ENCODE peak calls at places on chromosomes 13 and 19, in five cellular contexts. G is endodermal cell; W is mucosa of descending colon; R is CD4-positive, alpha-beta memory T cell; M is adipocyte. B is an unnamed sample.
A peak's percentile ranks its signal among the peaks of the same experiment; 100 is the strongest.

GRCh38 chr19:11931051-11931450 is 6.1 kb downstream of the ZNF700 start:
- DNase-seq in W (peak; percentile 7), G (no peak), M (peak; percentile 27), R (no peak), B (no peak)

GRCh38 chr13:109835321-109835720 is 48.9 kb upstream of the IRS2 start:
- DNase-seq in W (no peak), G (no peak), R (no peak), M (no peak), B (no peak)

GRCh38 chr13:93723316-93723715 is 496.7 kb downstream of the GPC6 start:
- DNase-seq in G (no peak), W (no peak), M (peak; percentile 24), R (no peak), B (no peak)

GRCh38 chr19:50461066-50461875 is 15.0 kb upstream of the EMC10 start:
- DNase-seq in R (peak; percentile 51), M (peak; percentile 81), W (peak; percentile 70), G (peak; percentile 90), B (peak; percentile 40)

GRCh38 chr13:98687319-98687718 is 65.2 kb downstream of the SLC15A1 start:
- DNase-seq in R (no peak), W (no peak), M (no peak), G (no peak), B (no peak)

GRCh38 chr13:64052526-64052925 is 2636.9 kb upstream of the PCDH20 start:
- DNase-seq in R (no peak), W (no peak), M (no peak), G (peak; percentile 63), B (no peak)

GRCh38 chr13:61727714-61728275 is 312.1 kb upstream of the PCDH20 start:
- DNase-seq in R (no peak), M (peak; percentile 6), W (no peak), G (no peak), B (no peak)

GRCh38 chr19:6696239-6696820 is 24.1 kb downstream of the C3 start:
- DNase-seq in R (no peak), W (no peak), M (no peak), G (no peak), B (no peak)

GRCh38 chr19:18992696-18993095 is 40.6 kb downstream of the SUGP2 start:
- DNase-seq in R (no peak), G (no peak), M (no peak), W (no peak), B (no peak)

GRCh38 chr19:44644391-44645016 is 794 bp downstream of the PVR start:
- DNase-seq in R (no peak), G (peak; percentile 84), M (peak; percentile 68), W (peak; percentile 45), B (no peak)

GRCh38 chr19:56838930-56839664 is 1.4 kb downstream of the PEG3 start:
- DNase-seq in W (peak; percentile 68), G (no peak), M (peak; percentile 31), R (no peak), B (peak; percentile 97)

GRCh38 chr13:114079601-114080536 is 52.6 kb downstream of the RASA3 start:
- DNase-seq in G (peak; percentile 38), R (no peak), M (no peak), W (no peak), B (peak; percentile 47)

GRCh38 chr19:8174706-8175105 is 25.3 kb upstream of the FBN3 start:
- DNase-seq in R (no peak), G (no peak), W (no peak), M (no peak), B (no peak)

GRCh38 chr13:101474419-101474957 is 22.0 kb downstream of the ITGBL1 start:
- DNase-seq in R (no peak), W (no peak), G (peak; percentile 86), M (peak; percentile 71), B (peak; percentile 55)

GRCh38 chr19:31121501-31121900 is 227.7 kb downstream of the TSHZ3 start:
- DNase-seq in M (no peak), W (no peak), R (no peak), G (no peak), B (no peak)

GRCh38 chr13:41019027-41019487 is at the start of gene ELF1:
- DNase-seq in W (peak; percentile 83), R (peak; percentile 74), M (peak; percentile 43), G (no peak), B (peak; percentile 58)

GRCh38 chr19:49333426-49334288 is 1.5 kb upstream of the CD37 start:
- DNase-seq in M (peak; percentile 16), R (peak; percentile 68), G (peak; percentile 44), W (peak; percentile 42), B (peak; percentile 34)

GRCh38 chr19:41864374-41864773 is 4.3 kb downstream of the RPS19 start:
- DNase-seq in G (no peak), M (no peak), W (no peak), R (no peak), B (no peak)

GRCh38 chr19:50047686-50048085 is 21.9 kb downstream of the ZNF473 start:
- DNase-seq in M (no peak), W (no peak), G (no peak), R (no peak), B (no peak)

GRCh38 chr19:51810228-51810627 is 15.3 kb downstream of the FPR3 start:
- DNase-seq in R (no peak), W (no peak), M (peak; percentile 13), G (no peak), B (no peak)

GRCh38 chr13:41709511-41709910 is 251.4 kb downstream of the VWA8 start:
- DNase-seq in W (no peak), R (no peak), G (no peak), M (no peak), B (no peak)

GRCh38 chr19:29528350-29528945 is 2.7 kb downstream of the VSTM2B start:
- DNase-seq in M (peak; percentile 80), R (peak; percentile 20), G (peak; percentile 94), W (peak; percentile 38), B (no peak)

GRCh38 chr19:2345794-2346663 is 14.0 kb upstream of the TMPRSS9 start:
- DNase-seq in W (peak; percentile 93), R (no peak), M (no peak), G (no peak), B (no peak)

GRCh38 chr13:105920375-105920774 is 615.1 kb downstream of the EFNB2 start:
- DNase-seq in M (peak; percentile 59), R (no peak), W (peak; percentile 34), G (no peak), B (no peak)

GRCh38 chr13:76684336-76684735 is 201.9 kb downstream of the KCTD12 start:
- DNase-seq in G (no peak), R (no peak), M (peak; percentile 47), W (no peak), B (no peak)

GRCh38 chr19:48506138-48506733 is 5.4 kb downstream of the LMTK3 start:
- DNase-seq in W (no peak), G (peak; percentile 57), M (peak; percentile 74), R (peak; percentile 61), B (no peak)

GRCh38 chr13:90502143-90502542 is 845.3 kb upstream of the MIR17HG start:
- DNase-seq in R (no peak), G (no peak), M (no peak), W (no peak), B (no peak)

GRCh38 chr19:6530385-6531162 is at the start of gene TNFSF9:
- DNase-seq in G (peak; percentile 96), R (peak; percentile 76), M (peak; percentile 94), W (peak; percentile 96), B (peak; percentile 82)

GRCh38 chr19:2426661-2427322 is 594 bp downstream of the TIMM13 start:
- DNase-seq in R (no peak), G (peak; percentile 85), W (peak; percentile 47), M (peak; percentile 51), B (no peak)

GRCh38 chr13:92838786-92839185 is 387.8 kb upstream of the GPC6 start:
- DNase-seq in W (no peak), G (no peak), R (no peak), M (no peak), B (no peak)

GRCh38 chr13:113597386-113598080 is 13.0 kb downstream of the TFDP1 start:
- DNase-seq in R (no peak), M (no peak), W (no peak), G (peak; percentile 28), B (peak; percentile 24)

GRCh38 chr13:111281751-111282311 is 38.6 kb upstream of the TEX29 start:
- DNase-seq in G (no peak), R (no peak), W (no peak), M (peak; percentile 71), B (no peak)

GRCh38 chr19:14611051-14611450 is 28.2 kb downstream of the CLEC17A start:
- DNase-seq in G (no peak), M (no peak), R (no peak), W (no peak), B (no peak)

GRCh38 chr13:27339299-27339698 is 68.7 kb downstream of the RASL11A start:
- DNase-seq in R (peak; percentile 33), M (peak; percentile 55), G (peak; percentile 92), W (peak; percentile 68), B (no peak)

GRCh38 chr13:109043561-109044075 is 414.2 kb downstream of the MYO16 start:
- DNase-seq in R (no peak), M (no peak), W (no peak), G (no peak), B (no peak)

GRCh38 chr19:17243854-17244617 is 1.7 kb downstream of the NR2F6 start:
- DNase-seq in G (peak; percentile 85), W (peak; percentile 75), M (peak; percentile 71), R (no peak), B (no peak)

GRCh38 chr19:17244618-17245534 is 843 bp downstream of the NR2F6 start:
- DNase-seq in M (peak; percentile 36), G (peak; percentile 71), R (no peak), W (no peak), B (peak; percentile 69)

GRCh38 chr19:17248011-17248776 is 2.5 kb upstream of the NR2F6 start:
- DNase-seq in M (no peak), G (peak; percentile 90), R (no peak), W (peak; percentile 63), B (no peak)

GRCh38 chr19:17245535-17245984 is at the start of gene NR2F6:
- DNase-seq in R (no peak), W (no peak), G (no peak), M (no peak), B (no peak)

GRCh38 chr19:17246681-17247425 is 1.1 kb upstream of the NR2F6 start:
- DNase-seq in M (peak; percentile 48), W (peak; percentile 70), G (no peak), R (no peak), B (no peak)
- H3K4me3 ChIP-seq in M (peak overlapping the region; percentile 73), W (peak overlapping the region; percentile 14), G (peak overlapping the region; percentile 65), R (no peak overlapping the region), B (peak overlapping the region; percentile 75)

GRCh38 chr19:16078311-16078758 is 2.0 kb downstream of the TPM4 start:
- DNase-seq in W (peak; percentile 42), G (peak; percentile 71), R (no peak), M (peak; percentile 67), B (peak; percentile 50)
- H3K4me1 ChIP-seq in W (peaks cover 27% of the 10 kb centered on the region), G (peaks cover 3% of the 10 kb centered on the region), R (peaks cover 78% of the 10 kb centered on the region), M (peaks cover 35% of the 10 kb centered on the region), B (peaks cover 3% of the 10 kb centered on the region)

DNA sequence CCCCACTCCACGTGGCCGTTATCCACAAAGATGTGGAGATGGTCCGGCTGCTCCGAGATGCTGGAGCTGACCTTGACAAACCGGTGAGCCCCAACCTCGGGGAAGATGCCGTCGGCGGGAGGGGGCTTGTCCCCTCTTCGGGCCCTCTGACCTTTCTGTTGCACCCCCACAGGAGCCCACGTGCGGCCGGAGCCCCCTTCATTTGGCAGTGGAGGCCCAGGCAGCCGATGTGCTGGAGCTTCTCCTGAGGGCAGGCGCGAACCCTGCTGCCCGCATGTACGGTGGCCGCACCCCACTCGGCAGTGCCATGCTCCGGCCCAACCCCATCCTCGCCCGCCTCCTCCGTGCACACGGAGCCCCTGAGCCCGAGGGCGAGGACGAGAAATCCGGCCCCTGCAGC is 4.8 kb downstream of the CCER2 start:
- DNase-seq in G (no peak), W (no peak), R (no peak), M (no peak), B (no peak)
- H3K4me3 ChIP-seq in G (no peak overlapping the region), W (no peak overlapping the region), R (no peak overlapping the region), M (no peak overlapping the region), B (no peak overlapping the region)

GRCh38 chr13:30739646-30740642 is 4.6 kb downstream of the ALOX5AP start:
- DNase-seq in R (peak; percentile 69), M (peak; percentile 80), G (peak; percentile 73), W (no peak), B (no peak)
- H3K4me1 ChIP-seq in R (peaks cover 84% of the 10 kb centered on the region), M (peaks cover 35% of the 10 kb centered on the region), G (peaks cover 11% of the 10 kb centered on the region), W (peaks cover 15% of the 10 kb centered on the region), B (peaks cover 13% of the 10 kb centered on the region)